ENCODE peak calls at places on chromosome 20, in ten cellular contexts. L, D, C, X, Q, S, W, A, K and O are unnamed samples.

GRCh38 chr20:37378785-37379598 is 33.1 kb downstream of the SRC start:
- DNase-seq in K (no peak), A (no peak), D (no peak), S (no peak), Q (peak), W (no peak), L (peak), C (peak), X (no peak), O (peak)

GRCh38 chr20:2840967-2841531 is 504 bp downstream of the VPS16 start:
- DNase-seq in X (peak), D (peak), C (peak), K (peak), A (no peak), Q (peak), S (peak), L (peak), W (peak), O (peak)

GRCh38 chr20:37270586-37271420 is 9.2 kb upstream of the GHRH start:
- DNase-seq in K (no peak), L (peak), Q (peak), C (no peak), X (no peak), D (no peak), S (no peak), W (no peak), A (no peak), O (peak)

GRCh38 chr20:13221673-13222318 is 722 bp downstream of the ISM1 start:
- DNase-seq in C (no peak), W (peak), S (peak), A (peak), D (peak), K (no peak), X (no peak), L (peak), Q (peak), O (peak)

GRCh38 chr20:50814438-50815161 is 19.7 kb downstream of the BCAS4 start:
- DNase-seq in K (no peak), D (no peak), A (no peak), X (no peak), W (no peak), C (no peak), Q (no peak), S (no peak), L (no peak), O (no peak)

GRCh38 chr20:36035720-36036119 is 67.3 kb downstream of the CNBD2 start:
- DNase-seq in D (no peak), K (no peak), A (no peak), W (no peak), C (peak), S (no peak), X (no peak), Q (no peak), L (peak), O (no peak)

GRCh38 chr20:40600441-40601235 is 88.4 kb downstream of the MAFB start:
- DNase-seq in C (no peak), X (no peak), L (no peak), W (no peak), S (no peak), K (no peak), Q (no peak), A (no peak), D (no peak), O (no peak)

GRCh38 chr20:41276317-41276751 is 41.2 kb downstream of the ZHX3 start:
- DNase-seq in Q (peak), L (peak), K (peak), S (no peak), A (no peak), X (no peak), D (no peak), C (no peak), W (no peak), O (no peak)

GRCh38 chr20:59145926-59146800 is 17.5 kb upstream of the ZNF831 start:
- DNase-seq in X (no peak), K (no peak), D (no peak), W (peak), C (no peak), Q (no peak), L (no peak), S (peak), A (no peak), O (no peak)

GRCh38 chr20:62892348-62893304 is 31.0 kb upstream of the TCFL5 start:
- DNase-seq in W (no peak), Q (no peak), X (no peak), A (no peak), D (no peak), C (no peak), S (peak), L (no peak), K (no peak), O (no peak)

GRCh38 chr20:41616228-41616627 is 1.9 kb downstream of the CHD6 start:
- DNase-seq in A (no peak), W (no peak), L (peak), D (peak), S (no peak), Q (peak), K (no peak), X (no peak), C (no peak), O (peak)

GRCh38 chr20:57627972-57628650 is 7.9 kb upstream of the ZBP1 start:
- DNase-seq in K (no peak), L (peak), D (no peak), Q (peak), W (peak), C (no peak), X (peak), S (peak), A (no peak), O (peak)

GRCh38 chr20:61934716-61935530 is 130.8 kb downstream of the TAF4 start:
- DNase-seq in S (no peak), C (no peak), D (no peak), L (peak), W (no peak), X (no peak), Q (no peak), K (no peak), A (no peak), O (peak)

GRCh38 chr20:63296411-63297299 is 3.7 kb downstream of the COL20A1 start:
- DNase-seq in S (no peak), K (no peak), A (no peak), L (no peak), C (no peak), Q (no peak), D (no peak), W (no peak), X (no peak), O (no peak)

GRCh38 chr20:55583036-55583435 is 422.3 kb downstream of the CBLN4 start:
- DNase-seq in S (no peak), X (no peak), L (no peak), A (no peak), K (no peak), C (no peak), W (no peak), D (no peak), Q (no peak), O (no peak)

GRCh38 chr20:21182832-21183563 is 57.1 kb downstream of the KIZ start:
- DNase-seq in W (no peak), D (no peak), L (peak), X (peak), Q (peak), A (no peak), C (peak), S (no peak), K (no peak), O (peak)

GRCh38 chr20:9344080-9344920 is 170.1 kb upstream of the LAMP5 start:
- DNase-seq in A (no peak), C (peak), L (peak), X (no peak), W (no peak), K (no peak), Q (peak), S (no peak), D (no peak), O (peak)

GRCh38 chr20:2285618-2286017 is 10.2 kb upstream of the TGM3 start:
- DNase-seq in A (no peak), X (no peak), L (no peak), Q (no peak), S (no peak), C (peak), K (no peak), D (no peak), W (no peak), O (no peak)

GRCh38 chr20:13058666-13059389 is 50.1 kb downstream of the SPTLC3 start:
- DNase-seq in K (no peak), X (no peak), L (no peak), A (no peak), Q (no peak), C (no peak), W (no peak), S (no peak), D (no peak), O (no peak)

GRCh38 chr20:37823276-37823980 is 79.5 kb upstream of the VSTM2L start:
- DNase-seq in A (no peak), L (no peak), D (no peak), X (no peak), S (no peak), C (no peak), W (no peak), K (no peak), Q (peak), O (peak)

GRCh38 chr20:44728835-44729342 is 13.7 kb downstream of the CCN5 start:
- DNase-seq in K (no peak), C (peak), A (peak), L (peak), Q (peak), D (peak), X (no peak), W (no peak), S (no peak), O (peak)

GRCh38 chr20:41457173-41457857 is 90.7 kb upstream of the EMILIN3 start:
- DNase-seq in X (no peak), C (no peak), S (no peak), A (no peak), K (no peak), L (no peak), Q (no peak), D (no peak), W (no peak), O (no peak)

GRCh38 chr20:62398120-62398821 is 8.8 kb downstream of the CABLES2 start:
- DNase-seq in S (no peak), C (no peak), X (no peak), Q (no peak), D (no peak), W (no peak), L (no peak), A (no peak), K (no peak), O (no peak)

GRCh38 chr20:2349801-2350200 is 30.9 kb upstream of the TGM6 start:
- DNase-seq in L (no peak), C (peak), S (no peak), W (no peak), Q (peak), D (no peak), K (no peak), A (no peak), X (no peak), O (no peak)

GRCh38 chr20:12414446-12415274 is 497.0 kb downstream of the BTBD3 start:
- DNase-seq in D (no peak), A (no peak), K (no peak), X (no peak), S (no peak), Q (peak), L (no peak), W (no peak), C (peak), O (no peak)

GRCh38 chr20:59253325-59253724 is 47.1 kb upstream of the EDN3 start:
- DNase-seq in D (no peak), A (no peak), X (no peak), S (peak), Q (no peak), L (no peak), K (no peak), C (no peak), W (peak), O (no peak)

GRCh38 chr20:62843656-62844055 is 18.0 kb downstream of the TCFL5 start:
- DNase-seq in L (no peak), C (no peak), W (no peak), X (no peak), Q (no peak), K (no peak), D (no peak), A (no peak), S (no peak), O (no peak)

GRCh38 chr20:62603021-62603906 is 39.0 kb upstream of the SLCO4A1 start:
- DNase-seq in D (peak), Q (peak), A (no peak), X (peak), K (no peak), S (peak), C (peak), L (peak), W (peak), O (peak)

GRCh38 chr20:13771853-13772453 is 12.8 kb downstream of the ESF1 start:
- DNase-seq in X (no peak), K (no peak), C (peak), S (no peak), W (no peak), Q (peak), L (peak), A (no peak), D (peak), O (peak)

GRCh38 chr20:16441526-16442164 is 131.6 kb downstream of the KIF16B start:
- DNase-seq in C (no peak), D (no peak), W (no peak), K (no peak), Q (no peak), A (no peak), X (no peak), L (no peak), S (no peak), O (no peak)

GRCh38 chr20:43682446-43682845 is 15.5 kb downstream of the MYBL2 start:
- DNase-seq in D (no peak), C (no peak), K (no peak), Q (no peak), X (no peak), L (no peak), A (no peak), W (no peak), S (no peak), O (no peak)

GRCh38 chr20:21519136-21519584 is 5.3 kb upstream of the NKX2-2 start:
- DNase-seq in A (no peak), Q (no peak), D (peak), L (no peak), K (no peak), S (no peak), X (no peak), C (no peak), W (no peak), O (no peak)